ENCODE peak calls at places on chromosome 2, in nine cellular contexts. Q, Z, N, U, V, L, M, E and T are unnamed samples.

GRCh38 chr2:26889796-26890195 is 41.9 kb downstream of the DPYSL5 start:
- DNase-seq in Q (no peak), Z (no peak), N (no peak), U (no peak), V (no peak), L (no peak), M (no peak), E (no peak), T (no peak)

GRCh38 chr2:3780477-3781402 is 77.4 kb downstream of the DCDC2C start:
- DNase-seq in Q (peak; percentile 55), Z (peak; percentile 36), N (peak; percentile 63), U (peak; percentile 67), V (peak; percentile 20), L (no peak), M (peak; percentile 57), E (peak; percentile 76), T (no peak)

GRCh38 chr2:145416640-145417039 is 896.7 kb upstream of the ZEB2 start:
- DNase-seq in Q (no peak), Z (no peak), N (no peak), U (no peak), V (no peak), L (no peak), M (no peak), E (no peak), T (no peak)

GRCh38 chr2:3637692-3638455 is 20.1 kb upstream of the ALLC start:
- DNase-seq in Q (peak; percentile 39), Z (no peak), N (peak; percentile 28), U (no peak), V (no peak), L (peak; percentile 67), M (no peak), E (no peak), T (no peak)

GRCh38 chr2:153557211-153557610 is 78.6 kb upstream of the RPRM start:
- DNase-seq in Q (no peak), Z (no peak), N (no peak), U (peak; percentile 51), V (no peak), L (no peak), M (no peak), E (no peak), T (no peak)

GRCh38 chr2:1588051-1588993 is 156.0 kb downstream of the PXDN start:
- DNase-seq in Q (peak; percentile 39), Z (no peak), N (no peak), U (no peak), V (no peak), L (peak; percentile 61), M (no peak), E (no peak), T (no peak)

GRCh38 chr2:154699560-154699901 is 1.0 kb downstream of the KCNJ3 start:
- DNase-seq in Q (no peak), Z (no peak), N (peak; percentile 49), U (no peak), V (no peak), L (no peak), M (no peak), E (no peak), T (no peak)

GRCh38 chr2:144198116-144198515 is 321.8 kb downstream of the ZEB2 start:
- DNase-seq in Q (no peak), Z (no peak), N (no peak), U (peak; percentile 44), V (no peak), L (no peak), M (no peak), E (no peak), T (no peak)

GRCh38 chr2:157625311-157625710 is 3.4 kb downstream of the ACVR1C start:
- DNase-seq in Q (no peak), Z (no peak), N (no peak), U (no peak), V (no peak), L (no peak), M (no peak), E (peak; percentile 63), T (peak; percentile 46)

GRCh38 chr2:134118279-134119116 is 135.4 kb upstream of the MGAT5 start:
- DNase-seq in Q (peak; percentile 87), Z (peak; percentile 86), N (peak; percentile 97), U (peak; percentile 94), V (peak; percentile 80), L (peak; percentile 92), M (peak; percentile 89), E (peak; percentile 88), T (peak; percentile 85)

GRCh38 chr2:98472132-98472650 is 27.5 kb downstream of the INPP4A start:
- DNase-seq in Q (no peak), Z (no peak), N (peak; percentile 44), U (no peak), V (no peak), L (no peak), M (no peak), E (no peak), T (no peak)

GRCh38 chr2:216765810-216766259 is 70.5 kb upstream of the IGFBP5 start:
- DNase-seq in Q (no peak), Z (peak; percentile 72), N (no peak), U (peak; percentile 14), V (peak; percentile 81), L (peak; percentile 77), M (no peak), E (no peak), T (no peak)

GRCh38 chr2:113283704-113284284 is 5.1 kb upstream of the PAX8 start:
- DNase-seq in Q (no peak), Z (no peak), N (peak; percentile 55), U (peak; percentile 96), V (no peak), L (peak; percentile 91), M (peak; percentile 52), E (no peak), T (no peak)

GRCh38 chr2:210443527-210443926 is 33.0 kb downstream of the LANCL1 start:
- DNase-seq in Q (no peak), Z (no peak), N (no peak), U (no peak), V (no peak), L (no peak), M (no peak), E (no peak), T (no peak)

GRCh38 chr2:212538156-212539144 is at the start of gene ERBB4:
- DNase-seq in Q (peak; percentile 63), Z (peak; percentile 14), N (no peak), U (peak; percentile 10), V (no peak), L (peak; percentile 80), M (peak; percentile 11), E (no peak), T (no peak)

GRCh38 chr2:54271843-54272600 is 16.0 kb upstream of the TSPYL6 start:
- DNase-seq in Q (no peak), Z (no peak), N (peak; percentile 56), U (no peak), V (no peak), L (no peak), M (no peak), E (peak; percentile 44), T (no peak)

GRCh38 chr2:119426396-119426675 is 5.3 kb upstream of the TMEM37 start:
- DNase-seq in Q (no peak), Z (no peak), N (no peak), U (no peak), V (no peak), L (no peak), M (no peak), E (no peak), T (no peak)
- H3K27ac ChIP-seq in Q (no peak overlapping the region), Z (no peak overlapping the region), N (no peak overlapping the region), U (no peak overlapping the region), V (peak overlapping the region; percentile 63), L (no peak overlapping the region), M (no peak overlapping the region), E (no peak overlapping the region), T (no peak overlapping the region)

DNA sequence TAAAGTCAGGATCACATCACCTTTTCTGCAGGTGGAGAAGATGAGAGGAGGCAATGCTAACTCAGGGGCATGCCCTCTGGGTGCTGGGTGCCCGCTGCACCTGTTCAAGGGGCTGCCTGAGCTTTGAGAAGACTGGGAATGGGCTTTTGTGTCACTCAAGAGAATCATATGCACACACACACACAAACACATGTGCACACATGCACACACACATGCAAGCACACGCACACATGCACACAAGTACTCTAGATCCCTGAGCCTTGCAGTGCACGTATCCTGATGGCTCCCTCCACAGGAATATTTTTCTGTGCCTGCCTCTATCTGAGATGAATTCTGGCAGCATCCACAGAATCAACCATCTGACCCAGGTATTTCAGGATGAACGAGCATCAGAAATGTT is 110.0 kb upstream of the TEX51 start:
- DNase-seq in Q (no peak), Z (no peak), N (no peak), U (no peak), V (no peak), L (no peak), M (no peak), E (no peak), T (no peak)
- H3K36me3 ChIP-seq in Q (no peaks in the 10 kb centered on the region), Z (no peaks in the 10 kb centered on the region), N (no peaks in the 10 kb centered on the region), U (no peaks in the 10 kb centered on the region), V (no peaks in the 10 kb centered on the region), L (no peaks in the 10 kb centered on the region), M (no peaks in the 10 kb centered on the region), E (no peaks in the 10 kb centered on the region), T (no peaks in the 10 kb centered on the region)

GRCh38 chr2:12455626-12456025 is 261.1 kb upstream of the TRIB2 start:
- DNase-seq in Q (no peak), Z (no peak), N (no peak), U (no peak), V (no peak), L (no peak), M (no peak), E (no peak), T (no peak)
- H3K27ac ChIP-seq in Q (no peak overlapping the region), Z (no peak overlapping the region), N (no peak overlapping the region), U (no peak overlapping the region), V (no peak overlapping the region), L (no peak overlapping the region), M (no peak overlapping the region), E (no peak overlapping the region), T (no peak overlapping the region)

GRCh38 chr2:38218583-38218982 is 142.6 kb upstream of the CYP1B1 start:
- DNase-seq in Q (no peak), Z (no peak), N (no peak), U (no peak), V (peak; percentile 21), L (no peak), M (no peak), E (no peak), T (no peak)

GRCh38 chr2:38215511-38215910 is 139.6 kb upstream of the CYP1B1 start:
- DNase-seq in Q (no peak), Z (no peak), N (no peak), U (no peak), V (no peak), L (no peak), M (no peak), E (no peak), T (no peak)

GRCh38 chr2:38215993-38216392 is 140.0 kb upstream of the CYP1B1 start:
- DNase-seq in Q (no peak), Z (no peak), N (no peak), U (peak; percentile 87), V (no peak), L (no peak), M (no peak), E (no peak), T (no peak)

GRCh38 chr2:38217401-38218188 is 141.6 kb upstream of the CYP1B1 start:
- DNase-seq in Q (no peak), Z (no peak), N (no peak), U (no peak), V (no peak), L (no peak), M (no peak), E (no peak), T (no peak)

DNA sequence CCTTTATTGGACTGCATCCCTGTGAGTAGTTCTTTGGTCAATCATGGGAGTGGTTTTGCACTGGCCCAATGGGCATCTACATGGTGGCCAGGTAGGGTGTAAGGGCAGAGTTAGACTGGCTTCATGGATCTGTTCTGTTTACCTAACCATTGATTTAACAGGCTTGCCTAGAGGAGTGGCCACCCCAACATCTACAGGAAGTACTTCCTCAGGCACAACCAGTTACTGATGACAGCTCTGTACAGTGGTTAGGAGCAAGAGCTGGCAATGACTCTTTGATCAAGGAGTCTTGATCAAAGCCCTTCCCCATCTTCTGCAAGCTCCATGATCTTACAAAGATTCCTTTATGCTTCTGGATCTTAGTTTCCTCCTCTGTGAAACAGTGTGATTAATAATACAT is 140.9 kb upstream of the CYP1B1 start:
- DNase-seq in Q (no peak), Z (no peak), N (no peak), U (no peak), V (no peak), L (no peak), M (no peak), E (peak; percentile 61), T (no peak)
- H3K36me3 ChIP-seq in Q (no peaks in the 10 kb centered on the region), Z (no peaks in the 10 kb centered on the region), N (no peaks in the 10 kb centered on the region), U (no peaks in the 10 kb centered on the region), V (no peaks in the 10 kb centered on the region), L (no peaks in the 10 kb centered on the region), M (no peaks in the 10 kb centered on the region), E (no peaks in the 10 kb centered on the region), T (no peaks in the 10 kb centered on the region)